ENCODE peak calls at places on chromosomes 16 and 17, in seven cellular contexts. One of them, this sample, is unnamed.

GRCh38 chr16:22126037-22126558 is 33.8 kb downstream of the VWA3A start:
- DNase-seq in body of pancreas: no peak
- DNase-seq in prostate gland: no peak
- DNase-seq in sigmoid colon: no peak
- DNase-seq in transverse colon: no peak
- DNase-seq in IMR-90: no peak
- DNase-seq in CD4-positive, alpha-beta T cell: no peak
- DNase-seq in this sample: no peak

GRCh38 chr16:6335072-6335471 is 997.6 kb upstream of the RBFOX1 start:
- DNase-seq in body of pancreas: no peak
- DNase-seq in prostate gland: no peak
- DNase-seq in sigmoid colon: no peak
- DNase-seq in transverse colon: no peak
- DNase-seq in IMR-90: no peak
- DNase-seq in CD4-positive, alpha-beta T cell: no peak
- DNase-seq in this sample: no peak

GRCh38 chr16:67372664-67373063 is 20.6 kb downstream of the TPPP3 start:
- DNase-seq in body of pancreas: no peak
- DNase-seq in prostate gland: no peak
- DNase-seq in sigmoid colon: no peak
- DNase-seq in transverse colon: no peak
- DNase-seq in IMR-90: peak; percentile 36
- DNase-seq in CD4-positive, alpha-beta T cell: no peak
- DNase-seq in this sample: no peak

GRCh38 chr17:50269477-50270429 is 4.5 kb upstream of the TMEM92 start:
- DNase-seq in body of pancreas: peak; percentile 61
- DNase-seq in prostate gland: peak; percentile 36
- DNase-seq in sigmoid colon: peak; percentile 88
- DNase-seq in transverse colon: peak; percentile 73
- DNase-seq in IMR-90: peak; percentile 83
- DNase-seq in CD4-positive, alpha-beta T cell: peak; percentile 30
- DNase-seq in this sample: peak; percentile 82

GRCh38 chr17:32123782-32124181 is 18.5 kb upstream of the RHOT1 start:
- DNase-seq in body of pancreas: no peak
- DNase-seq in prostate gland: no peak
- DNase-seq in sigmoid colon: no peak
- DNase-seq in transverse colon: no peak
- DNase-seq in IMR-90: peak; percentile 38
- DNase-seq in CD4-positive, alpha-beta T cell: no peak
- DNase-seq in this sample: no peak

GRCh38 chr16:27154573-27155521 is 48.5 kb upstream of the KDM8 start:
- DNase-seq in body of pancreas: peak; percentile 64
- DNase-seq in prostate gland: peak; percentile 25
- DNase-seq in sigmoid colon: peak; percentile 70
- DNase-seq in transverse colon: peak; percentile 63
- DNase-seq in IMR-90: peak; percentile 21
- DNase-seq in CD4-positive, alpha-beta T cell: peak; percentile 61
- DNase-seq in this sample: peak; percentile 80

GRCh38 chr16:67443299-67443698 is 12.4 kb downstream of the HSD11B2 start:
- DNase-seq in body of pancreas: no peak
- DNase-seq in prostate gland: no peak
- DNase-seq in sigmoid colon: peak; percentile 94
- DNase-seq in transverse colon: peak; percentile 50
- DNase-seq in IMR-90: no peak
- DNase-seq in CD4-positive, alpha-beta T cell: no peak
- DNase-seq in this sample: no peak

GRCh38 chr17:17151962-17152361 is 54.2 kb downstream of the PLD6 start:
- DNase-seq in body of pancreas: peak; percentile 46
- DNase-seq in prostate gland: peak; percentile 71
- DNase-seq in sigmoid colon: peak; percentile 96
- DNase-seq in transverse colon: peak; percentile 63
- DNase-seq in IMR-90: peak; percentile 96
- DNase-seq in CD4-positive, alpha-beta T cell: no peak
- DNase-seq in this sample: peak; percentile 77

GRCh38 chr16:77043076-77043475 is 147.9 kb upstream of the MON1B start:
- DNase-seq in body of pancreas: no peak
- DNase-seq in prostate gland: no peak
- DNase-seq in sigmoid colon: no peak
- DNase-seq in transverse colon: no peak
- DNase-seq in IMR-90: no peak
- DNase-seq in CD4-positive, alpha-beta T cell: no peak
- DNase-seq in this sample: no peak

GRCh38 chr17:78230996-78231931 is at the start of gene TMEM235:
- DNase-seq in body of pancreas: no peak
- DNase-seq in prostate gland: no peak
- DNase-seq in sigmoid colon: no peak
- DNase-seq in transverse colon: no peak
- DNase-seq in IMR-90: no peak
- DNase-seq in CD4-positive, alpha-beta T cell: no peak
- DNase-seq in this sample: no peak

GRCh38 chr16:79562166-79562823 is 38.2 kb downstream of the MAF start:
- DNase-seq in body of pancreas: no peak
- DNase-seq in prostate gland: no peak
- DNase-seq in sigmoid colon: no peak
- DNase-seq in transverse colon: no peak
- DNase-seq in IMR-90: no peak
- DNase-seq in CD4-positive, alpha-beta T cell: no peak
- DNase-seq in this sample: no peak

GRCh38 chr16:68353366-68353765 is 42.5 kb downstream of the PRMT7 start:
- DNase-seq in body of pancreas: no peak
- DNase-seq in prostate gland: no peak
- DNase-seq in sigmoid colon: no peak
- DNase-seq in transverse colon: no peak
- DNase-seq in IMR-90: no peak
- DNase-seq in CD4-positive, alpha-beta T cell: no peak
- DNase-seq in this sample: no peak

GRCh38 chr16:80263848-80264694 is 276.7 kb upstream of the DYNLRB2 start:
- DNase-seq in body of pancreas: no peak
- DNase-seq in prostate gland: no peak
- DNase-seq in sigmoid colon: no peak
- DNase-seq in transverse colon: no peak
- DNase-seq in IMR-90: no peak
- DNase-seq in CD4-positive, alpha-beta T cell: no peak
- DNase-seq in this sample: no peak

GRCh38 chr16:66250686-66251405 is 115.6 kb upstream of the CDH5 start:
- DNase-seq in body of pancreas: no peak
- DNase-seq in prostate gland: peak; percentile 40
- DNase-seq in sigmoid colon: peak; percentile 94
- DNase-seq in transverse colon: peak; percentile 48
- DNase-seq in IMR-90: peak; percentile 73
- DNase-seq in CD4-positive, alpha-beta T cell: no peak
- DNase-seq in this sample: peak; percentile 68

GRCh38 chr17:73272906-73273218 is 11.2 kb upstream of the CPSF4L start:
- DNase-seq in body of pancreas: no peak
- DNase-seq in prostate gland: no peak
- DNase-seq in sigmoid colon: no peak
- DNase-seq in transverse colon: no peak
- DNase-seq in IMR-90: no peak
- DNase-seq in CD4-positive, alpha-beta T cell: no peak
- DNase-seq in this sample: no peak

GRCh38 chr16:20862162-20862960 is 37.8 kb downstream of the DCUN1D3 start:
- DNase-seq in body of pancreas: no peak
- DNase-seq in prostate gland: no peak
- DNase-seq in sigmoid colon: no peak
- DNase-seq in transverse colon: no peak
- DNase-seq in IMR-90: no peak
- DNase-seq in CD4-positive, alpha-beta T cell: no peak
- DNase-seq in this sample: no peak
- TF ChIP-seq CTCF in body of pancreas: no peak
- TF ChIP-seq CTCF in prostate gland: no peak
- TF ChIP-seq CTCF in sigmoid colon: no peak
- TF ChIP-seq CTCF in transverse colon: no peak
- TF ChIP-seq CTCF in IMR-90: no peak
- TF ChIP-seq CTCF in CD4-positive, alpha-beta T cell: no peak
- TF ChIP-seq CTCF in this sample: no peak

GRCh38 chr16:5003828-5004227 is 29.9 kb downstream of the NAGPA start:
- DNase-seq in body of pancreas: no peak
- DNase-seq in prostate gland: no peak
- DNase-seq in sigmoid colon: no peak
- DNase-seq in transverse colon: no peak
- DNase-seq in IMR-90: no peak
- DNase-seq in CD4-positive, alpha-beta T cell: no peak
- DNase-seq in this sample: no peak

GRCh38 chr16:5004311-5004710 is 29.4 kb downstream of the NAGPA start:
- DNase-seq in body of pancreas: no peak
- DNase-seq in prostate gland: no peak
- DNase-seq in sigmoid colon: no peak
- DNase-seq in transverse colon: no peak
- DNase-seq in IMR-90: no peak
- DNase-seq in CD4-positive, alpha-beta T cell: no peak
- DNase-seq in this sample: no peak

GRCh38 chr16:5007256-5007655 is 26.5 kb downstream of the NAGPA start:
- DNase-seq in body of pancreas: no peak
- DNase-seq in prostate gland: no peak
- DNase-seq in sigmoid colon: no peak
- DNase-seq in transverse colon: no peak
- DNase-seq in IMR-90: no peak
- DNase-seq in CD4-positive, alpha-beta T cell: no peak
- DNase-seq in this sample: no peak

GRCh38 chr16:5006348-5007193 is 27.2 kb downstream of the NAGPA start:
- DNase-seq in body of pancreas: no peak
- DNase-seq in prostate gland: no peak
- DNase-seq in sigmoid colon: no peak
- DNase-seq in transverse colon: no peak
- DNase-seq in IMR-90: no peak
- DNase-seq in CD4-positive, alpha-beta T cell: no peak
- DNase-seq in this sample: no peak

GRCh38 chr16:5005916-5006315 is 27.8 kb downstream of the NAGPA start:
- DNase-seq in body of pancreas: no peak
- DNase-seq in prostate gland: no peak
- DNase-seq in sigmoid colon: no peak
- DNase-seq in transverse colon: no peak
- DNase-seq in IMR-90: no peak
- DNase-seq in CD4-positive, alpha-beta T cell: no peak
- DNase-seq in this sample: no peak
- TF ChIP-seq CTCF in body of pancreas: no peak
- TF ChIP-seq CTCF in prostate gland: no peak
- TF ChIP-seq CTCF in sigmoid colon: no peak
- TF ChIP-seq CTCF in transverse colon: no peak
- TF ChIP-seq CTCF in IMR-90: no peak
- TF ChIP-seq CTCF in CD4-positive, alpha-beta T cell: no peak
- TF ChIP-seq CTCF in this sample: no peak

DNA sequence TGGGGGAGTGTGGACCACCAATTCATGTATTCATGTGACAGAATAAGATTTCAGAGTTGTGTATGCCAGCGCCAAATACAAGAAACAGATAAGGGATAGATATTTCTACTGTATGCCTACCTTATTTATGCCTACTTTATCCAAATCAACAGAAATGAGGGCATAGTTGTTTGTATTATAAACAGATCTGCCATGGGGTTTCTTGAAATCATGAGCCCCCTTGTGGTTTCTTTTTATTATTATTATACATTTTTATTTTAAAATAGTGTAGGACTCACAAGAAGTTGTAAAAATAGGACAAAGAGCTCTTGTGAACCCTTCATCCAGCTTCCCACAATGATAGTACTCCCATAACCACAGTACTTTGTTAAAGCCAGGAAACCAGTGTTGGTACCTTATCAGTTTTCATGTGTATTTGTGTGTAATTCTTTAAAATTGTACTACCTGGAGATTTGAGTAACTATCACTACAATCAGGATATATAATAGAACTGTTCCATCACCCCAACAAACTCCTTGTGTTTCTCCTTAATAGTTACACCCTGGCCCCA is 229.4 kb downstream of the CCDC182 start:
- DNase-seq in body of pancreas: no peak
- DNase-seq in prostate gland: no peak
- DNase-seq in sigmoid colon: no peak
- DNase-seq in transverse colon: no peak
- DNase-seq in IMR-90: no peak
- DNase-seq in CD4-positive, alpha-beta T cell: no peak
- DNase-seq in this sample: no peak
- TF ChIP-seq CTCF in body of pancreas: no peak
- TF ChIP-seq CTCF in prostate gland: no peak
- TF ChIP-seq CTCF in sigmoid colon: no peak
- TF ChIP-seq CTCF in transverse colon: no peak
- TF ChIP-seq CTCF in IMR-90: peak; percentile 16
- TF ChIP-seq CTCF in CD4-positive, alpha-beta T cell: no peak
- TF ChIP-seq CTCF in this sample: no peak

DNA sequence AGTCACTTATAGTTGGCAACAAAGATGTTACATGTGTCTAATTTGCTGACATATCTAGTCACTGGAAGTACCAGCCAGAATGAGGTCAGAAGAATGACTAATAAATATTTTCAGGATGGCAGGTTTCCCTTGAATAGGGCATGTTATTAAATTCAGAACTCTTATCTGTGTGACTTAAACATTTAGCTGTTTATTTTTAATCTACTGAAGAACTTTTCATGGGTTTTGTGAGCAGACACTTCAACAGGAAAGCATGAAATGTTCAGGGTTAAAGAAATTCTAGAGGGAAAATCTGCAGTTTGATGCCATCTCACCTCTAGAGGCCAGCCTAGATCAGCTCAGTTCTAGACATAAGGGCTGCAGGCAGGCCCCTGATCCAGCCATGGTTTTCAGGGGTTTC is 13.2 kb downstream of the JPT2 start:
- DNase-seq in body of pancreas: no peak
- DNase-seq in prostate gland: no peak
- DNase-seq in sigmoid colon: no peak
- DNase-seq in transverse colon: no peak
- DNase-seq in IMR-90: peak; percentile 59
- DNase-seq in CD4-positive, alpha-beta T cell: no peak
- DNase-seq in this sample: no peak
- TF ChIP-seq CTCF in body of pancreas: no peak
- TF ChIP-seq CTCF in prostate gland: no peak
- TF ChIP-seq CTCF in sigmoid colon: no peak
- TF ChIP-seq CTCF in transverse colon: no peak
- TF ChIP-seq CTCF in IMR-90: peak; percentile 36
- TF ChIP-seq CTCF in CD4-positive, alpha-beta T cell: no peak
- TF ChIP-seq CTCF in this sample: no peak

This sample was measured in upper lobe of right lung.